ENCODE peak calls at places on chromosomes 1 and 21, in eight cellular contexts. One of them, this sample, is unnamed.

GRCh38 chr1:90211101-90211500 is 216.2 kb downstream of the ZNF326 start:
- DNase-seq in ovary: no peak
- DNase-seq in tibial nerve: no peak
- DNase-seq in transverse colon: no peak
- DNase-seq in A549: no peak
- DNase-seq in spleen: no peak
- DNase-seq in heart left ventricle: no peak
- DNase-seq in IMR-90: no peak
- DNase-seq in this sample: no peak

GRCh38 chr1:185314416-185314815 is 2.6 kb downstream of the IVNS1ABP start:
- DNase-seq in ovary: no peak
- DNase-seq in tibial nerve: no peak
- DNase-seq in transverse colon: no peak
- DNase-seq in A549: no peak
- DNase-seq in spleen: no peak
- DNase-seq in heart left ventricle: no peak
- DNase-seq in IMR-90: no peak
- DNase-seq in this sample: no peak

GRCh38 chr1:25028910-25029599 is 99.0 kb upstream of the RUNX3 start:
- DNase-seq in ovary: no peak
- DNase-seq in tibial nerve: no peak
- DNase-seq in transverse colon: peak; percentile 23
- DNase-seq in A549: no peak
- DNase-seq in spleen: no peak
- DNase-seq in heart left ventricle: no peak
- DNase-seq in IMR-90: no peak
- DNase-seq in this sample: no peak

GRCh38 chr1:24191860-24192259 is 4.8 kb upstream of the IFNLR1 start:
- DNase-seq in ovary: no peak
- DNase-seq in tibial nerve: no peak
- DNase-seq in transverse colon: no peak
- DNase-seq in A549: peak; percentile 87
- DNase-seq in spleen: no peak
- DNase-seq in heart left ventricle: no peak
- DNase-seq in IMR-90: peak; percentile 66
- DNase-seq in this sample: peak; percentile 59

GRCh38 chr1:187977298-187977697 is 1148.5 kb downstream of the PLA2G4A start:
- DNase-seq in ovary: no peak
- DNase-seq in tibial nerve: no peak
- DNase-seq in transverse colon: no peak
- DNase-seq in A549: no peak
- DNase-seq in spleen: no peak
- DNase-seq in heart left ventricle: no peak
- DNase-seq in IMR-90: no peak
- DNase-seq in this sample: no peak

GRCh38 chr1:116574581-116575291 is 3.9 kb upstream of the CD58 start:
- DNase-seq in ovary: peak; percentile 24
- DNase-seq in tibial nerve: peak; percentile 42
- DNase-seq in transverse colon: peak; percentile 71
- DNase-seq in A549: peak; percentile 65
- DNase-seq in spleen: no peak
- DNase-seq in heart left ventricle: peak; percentile 66
- DNase-seq in IMR-90: peak; percentile 65
- DNase-seq in this sample: peak; percentile 48

GRCh38 chr1:78491311-78492071 is 717 bp downstream of the PTGFR start:
- DNase-seq in ovary: peak; percentile 29
- DNase-seq in tibial nerve: peak; percentile 41
- DNase-seq in transverse colon: no peak
- DNase-seq in A549: no peak
- DNase-seq in spleen: no peak
- DNase-seq in heart left ventricle: peak; percentile 30
- DNase-seq in IMR-90: peak; percentile 61
- DNase-seq in this sample: peak; percentile 42

GRCh38 chr1:94549706-94550105 is 8.1 kb upstream of the F3 start:
- DNase-seq in ovary: no peak
- DNase-seq in tibial nerve: no peak
- DNase-seq in transverse colon: no peak
- DNase-seq in A549: no peak
- DNase-seq in spleen: no peak
- DNase-seq in heart left ventricle: no peak
- DNase-seq in IMR-90: no peak
- DNase-seq in this sample: no peak

GRCh38 chr1:238488406-238488805 is 597.7 kb upstream of the ZP4 start:
- DNase-seq in ovary: no peak
- DNase-seq in tibial nerve: no peak
- DNase-seq in transverse colon: no peak
- DNase-seq in A549: no peak
- DNase-seq in spleen: no peak
- DNase-seq in heart left ventricle: no peak
- DNase-seq in IMR-90: peak; percentile 48
- DNase-seq in this sample: no peak

GRCh38 chr1:119075614-119076013 is 64.8 kb downstream of the WARS2 start:
- DNase-seq in ovary: no peak
- DNase-seq in tibial nerve: no peak
- DNase-seq in transverse colon: no peak
- DNase-seq in A549: no peak
- DNase-seq in spleen: no peak
- DNase-seq in heart left ventricle: no peak
- DNase-seq in IMR-90: peak; percentile 75
- DNase-seq in this sample: peak; percentile 14

GRCh38 chr1:185634704-185635103 is 99.5 kb upstream of the HMCN1 start:
- DNase-seq in ovary: no peak
- DNase-seq in tibial nerve: no peak
- DNase-seq in transverse colon: no peak
- DNase-seq in A549: no peak
- DNase-seq in spleen: no peak
- DNase-seq in heart left ventricle: no peak
- DNase-seq in IMR-90: no peak
- DNase-seq in this sample: no peak

GRCh38 chr1:150567341-150567716 is 12.1 kb downstream of the MCL1 start:
- DNase-seq in ovary: no peak
- DNase-seq in tibial nerve: no peak
- DNase-seq in transverse colon: peak; percentile 40
- DNase-seq in A549: no peak
- DNase-seq in spleen: peak; percentile 86
- DNase-seq in heart left ventricle: no peak
- DNase-seq in IMR-90: peak; percentile 40
- DNase-seq in this sample: no peak

GRCh38 chr21:32172106-32172505 is 106.7 kb downstream of the MIS18A start:
- DNase-seq in ovary: no peak
- DNase-seq in tibial nerve: no peak
- DNase-seq in transverse colon: no peak
- DNase-seq in A549: no peak
- DNase-seq in spleen: no peak
- DNase-seq in heart left ventricle: no peak
- DNase-seq in IMR-90: no peak
- DNase-seq in this sample: no peak

GRCh38 chr1:183470961-183471747 is 1.1 kb upstream of the SMG7 start:
- DNase-seq in ovary: peak; percentile 73
- DNase-seq in tibial nerve: peak; percentile 32
- DNase-seq in transverse colon: peak; percentile 70
- DNase-seq in A549: peak; percentile 52
- DNase-seq in spleen: peak; percentile 94
- DNase-seq in heart left ventricle: peak; percentile 80
- DNase-seq in IMR-90: peak; percentile 67
- DNase-seq in this sample: peak; percentile 43
- TF ChIP-seq POLR2A in ovary: peak; percentile 39
- TF ChIP-seq POLR2A in tibial nerve: no peak
- TF ChIP-seq POLR2A in transverse colon: peak; percentile 46
- TF ChIP-seq POLR2A in A549: peak; percentile 53
- TF ChIP-seq POLR2A in spleen: no peak
- TF ChIP-seq POLR2A in heart left ventricle: no peak
- TF ChIP-seq POLR2A in IMR-90: peak; percentile 70
- TF ChIP-seq POLR2A in this sample: peak; percentile 63

GRCh38 chr1:146039844-146040194 is 18.3 kb upstream of the HJV start:
- DNase-seq in ovary: no peak
- DNase-seq in tibial nerve: no peak
- DNase-seq in transverse colon: no peak
- DNase-seq in A549: no peak
- DNase-seq in spleen: no peak
- DNase-seq in heart left ventricle: no peak
- DNase-seq in IMR-90: no peak
- DNase-seq in this sample: no peak

GRCh38 chr1:146036990-146037646 is 15.6 kb upstream of the HJV start:
- DNase-seq in ovary: peak; percentile 76
- DNase-seq in tibial nerve: peak; percentile 60
- DNase-seq in transverse colon: peak; percentile 84
- DNase-seq in A549: peak; percentile 64
- DNase-seq in spleen: peak; percentile 80
- DNase-seq in heart left ventricle: peak; percentile 73
- DNase-seq in IMR-90: peak; percentile 87
- DNase-seq in this sample: no peak

GRCh38 chr1:146032613-146033219 is 11.2 kb upstream of the HJV start:
- DNase-seq in ovary: no peak
- DNase-seq in tibial nerve: no peak
- DNase-seq in transverse colon: no peak
- DNase-seq in A549: no peak
- DNase-seq in spleen: no peak
- DNase-seq in heart left ventricle: no peak
- DNase-seq in IMR-90: peak; percentile 47
- DNase-seq in this sample: no peak

GRCh38 chr1:146034976-146035469 is 13.5 kb upstream of the HJV start:
- DNase-seq in ovary: no peak
- DNase-seq in tibial nerve: no peak
- DNase-seq in transverse colon: no peak
- DNase-seq in A549: peak; percentile 56
- DNase-seq in spleen: no peak
- DNase-seq in heart left ventricle: no peak
- DNase-seq in IMR-90: no peak
- DNase-seq in this sample: no peak

GRCh38 chr1:146036241-146036989 is 14.9 kb upstream of the HJV start:
- DNase-seq in ovary: no peak
- DNase-seq in tibial nerve: no peak
- DNase-seq in transverse colon: no peak
- DNase-seq in A549: no peak
- DNase-seq in spleen: no peak
- DNase-seq in heart left ventricle: no peak
- DNase-seq in IMR-90: no peak
- DNase-seq in this sample: no peak
- TF ChIP-seq POLR2A in ovary: no peak
- TF ChIP-seq POLR2A in tibial nerve: no peak
- TF ChIP-seq POLR2A in transverse colon: no peak
- TF ChIP-seq POLR2A in A549: no peak
- TF ChIP-seq POLR2A in spleen: no peak
- TF ChIP-seq POLR2A in heart left ventricle: no peak
- TF ChIP-seq POLR2A in IMR-90: no peak
- TF ChIP-seq POLR2A in this sample: no peak

DNA sequence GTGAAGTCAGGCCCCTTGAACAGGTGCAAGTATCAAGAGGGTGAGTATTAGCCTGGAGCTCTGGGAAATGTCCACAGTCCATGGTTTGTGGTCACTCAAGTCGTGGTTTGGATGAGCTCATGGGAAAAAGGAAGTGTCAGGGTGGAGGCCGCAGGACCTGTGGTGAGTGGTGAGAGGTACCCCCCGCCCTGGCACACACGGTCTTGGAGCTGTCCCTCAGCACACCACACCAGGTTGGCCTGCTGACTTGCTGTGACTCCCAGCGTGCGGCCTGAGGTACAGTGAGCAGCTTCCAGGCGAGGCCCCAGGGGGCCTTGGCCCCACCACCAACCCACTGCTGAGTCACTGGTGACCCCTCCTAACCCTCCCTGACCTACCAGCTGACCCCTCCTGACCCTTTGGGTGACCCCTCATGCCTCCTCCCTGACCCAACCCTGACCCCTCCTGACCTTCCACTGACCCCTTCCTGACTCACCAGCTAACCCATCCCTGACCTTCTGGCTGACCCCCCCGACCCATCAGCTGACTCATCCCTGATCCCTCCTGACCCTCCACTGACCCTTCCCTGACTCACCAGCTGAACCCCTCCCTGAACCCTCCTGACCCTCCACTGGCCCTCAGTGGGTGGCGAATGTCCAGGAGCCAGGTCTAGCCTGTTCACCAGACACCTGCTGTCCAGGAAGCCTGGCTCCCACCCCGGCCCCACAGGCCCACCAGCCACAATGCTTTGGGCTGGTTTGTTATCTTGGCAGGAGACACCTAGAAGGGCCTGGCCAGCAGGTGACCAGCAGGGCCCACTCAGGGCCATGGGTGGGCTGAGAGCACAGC is 34.8 kb upstream of the RNF187 start:
- DNase-seq in ovary: no peak
- DNase-seq in tibial nerve: no peak
- DNase-seq in transverse colon: no peak
- DNase-seq in A549: no peak
- DNase-seq in spleen: no peak
- DNase-seq in heart left ventricle: no peak
- DNase-seq in IMR-90: peak; percentile 25
- DNase-seq in this sample: peak; percentile 48
- TF ChIP-seq POLR2A in ovary: no peak
- TF ChIP-seq POLR2A in tibial nerve: no peak
- TF ChIP-seq POLR2A in transverse colon: no peak
- TF ChIP-seq POLR2A in A549: no peak
- TF ChIP-seq POLR2A in spleen: no peak
- TF ChIP-seq POLR2A in heart left ventricle: no peak
- TF ChIP-seq POLR2A in IMR-90: no peak
- TF ChIP-seq POLR2A in this sample: no peak

DNA sequence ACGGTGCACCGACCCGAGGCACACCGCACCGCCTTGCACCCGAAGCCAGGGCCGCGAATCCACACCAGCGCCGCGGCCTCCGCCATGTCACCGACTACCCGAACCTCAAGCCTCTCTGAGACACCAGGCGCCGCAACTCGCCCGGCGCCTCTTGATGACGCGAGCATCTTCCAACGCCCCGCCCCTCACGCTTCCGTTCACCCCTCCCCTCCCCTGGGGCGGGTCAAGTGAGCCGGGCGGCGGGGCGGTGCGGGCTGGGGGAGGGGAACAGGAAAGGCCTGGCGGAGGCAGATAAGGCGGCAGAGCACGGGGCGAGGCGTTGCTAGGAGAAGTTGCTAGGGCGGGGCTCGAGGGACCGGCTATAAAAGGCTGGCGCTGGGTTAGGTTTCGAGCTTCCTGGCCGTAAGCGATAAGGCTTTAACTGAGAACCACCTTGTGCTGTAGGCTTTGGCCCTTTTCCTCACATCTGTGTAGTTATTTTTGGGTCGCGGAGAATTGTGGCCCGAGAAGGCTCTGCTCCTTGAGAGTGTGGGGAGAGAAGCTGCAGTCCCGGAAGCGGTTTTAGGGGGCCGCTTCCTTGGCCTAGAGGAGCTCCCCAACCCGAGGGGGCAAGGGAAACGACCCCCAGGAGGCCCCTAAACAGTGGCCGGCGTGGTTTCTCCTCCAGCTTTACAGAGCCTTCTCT is at the start of gene SDE2:
- DNase-seq in ovary: peak; percentile 100
- DNase-seq in tibial nerve: peak; percentile 99
- DNase-seq in transverse colon: peak; percentile 100
- DNase-seq in A549: peak; percentile 88
- DNase-seq in spleen: peak; percentile 100
- DNase-seq in heart left ventricle: peak; percentile 100
- DNase-seq in IMR-90: peak; percentile 98
- DNase-seq in this sample: peak; percentile 86
- TF ChIP-seq POLR2A in ovary: peak; percentile 91
- TF ChIP-seq POLR2A in tibial nerve: peak; percentile 63
- TF ChIP-seq POLR2A in transverse colon: peak; percentile 99
- TF ChIP-seq POLR2A in A549: peak; percentile 82
- TF ChIP-seq POLR2A in spleen: peak; percentile 90
- TF ChIP-seq POLR2A in heart left ventricle: peak; percentile 95
- TF ChIP-seq POLR2A in IMR-90: peak; percentile 97
- TF ChIP-seq POLR2A in this sample: peak; percentile 91

This sample was measured in H54.